ENCODE peak calls at places on chromosomes 1 and 21, in six cellular contexts. A is GM12864, I is IMR-90, H is cardiac fibroblast, S is epithelial cell of proximal tubule, N is fibroblast of pulmonary artery. K is an unnamed sample.

GRCh38 chr1:6385673-6386191 is 7.8 kb downstream of the ACOT7 start:
- DNase-seq in A (no peak), I (peak; percentile 76), H (peak; percentile 92), S (no peak), N (peak; percentile 92), K (peak; percentile 72)

GRCh38 chr1:12524266-12524665 is 93.7 kb downstream of the DHRS3 start:
- DNase-seq in A (no peak), I (no peak), H (no peak), S (no peak), N (no peak), K (no peak)

GRCh38 chr1:203636306-203636705 is 9.7 kb downstream of the ATP2B4 start:
- DNase-seq in A (no peak), I (peak; percentile 52), H (no peak), S (no peak), N (no peak), K (peak; percentile 77)

GRCh38 chr1:184462170-184462569 is 75.3 kb downstream of the C1orf21 start:
- DNase-seq in A (no peak), I (no peak), H (no peak), S (no peak), N (no peak), K (peak; percentile 8)

GRCh38 chr1:99943238-99943794 is 26.5 kb upstream of the SLC35A3 start:
- DNase-seq in A (no peak), I (peak; percentile 38), H (peak; percentile 75), S (no peak), N (peak; percentile 79), K (peak; percentile 95)

GRCh38 chr1:87450615-87451209 is 122.0 kb downstream of the LMO4 start:
- DNase-seq in A (no peak), I (no peak), H (no peak), S (no peak), N (no peak), K (no peak)

GRCh38 chr1:219184337-219184736 is 10.7 kb downstream of the LYPLAL1 start:
- DNase-seq in A (no peak), I (no peak), H (no peak), S (no peak), N (no peak), K (no peak)

GRCh38 chr1:11842154-11843041 is 5.2 kb downstream of the NPPA start:
- DNase-seq in A (no peak), I (peak; percentile 34), H (no peak), S (no peak), N (peak; percentile 89), K (peak; percentile 10)

GRCh38 chr21:44496900-44497550 is 41.7 kb downstream of the LRRC3 start:
- DNase-seq in A (no peak), I (no peak), H (no peak), S (no peak), N (no peak), K (no peak)

GRCh38 chr1:179077396-179077795 is 4.5 kb upstream of the TOR3A start:
- DNase-seq in A (no peak), I (peak; percentile 81), H (peak; percentile 64), S (no peak), N (peak; percentile 73), K (peak; percentile 53)

GRCh38 chr1:26363549-26364448 is 8.8 kb downstream of the ZNF683 start:
- DNase-seq in A (peak; percentile 38), I (peak; percentile 64), H (peak; percentile 80), S (no peak), N (peak; percentile 72), K (peak; percentile 69)

GRCh38 chr1:244322791-244323521 is 128.8 kb downstream of the ADSS2 start:
- DNase-seq in A (no peak), I (peak; percentile 98), H (peak; percentile 99), S (peak; percentile 97), N (peak; percentile 98), K (peak; percentile 96)

GRCh38 chr1:91753878-91754277 is 132.1 kb downstream of the TGFBR3 start:
- DNase-seq in A (no peak), I (no peak), H (no peak), S (no peak), N (no peak), K (no peak)

GRCh38 chr1:185291647-185292046 is 25.4 kb downstream of the IVNS1ABP start:
- DNase-seq in A (no peak), I (no peak), H (no peak), S (no peak), N (no peak), K (no peak)

GRCh38 chr1:89607156-89607555 is 25.8 kb upstream of the LRRC8C start:
- DNase-seq in A (no peak), I (no peak), H (no peak), S (no peak), N (no peak), K (no peak)

GRCh38 chr1:153679337-153680119 is 1.0 kb downstream of the NPR1 start:
- DNase-seq in A (no peak), I (no peak), H (peak; percentile 12), S (no peak), N (peak; percentile 22), K (no peak)
- TF ChIP-seq CTCF in A (peak; percentile 31), I (no peak), H (peak; percentile 19), S (peak; percentile 11), N (peak; percentile 3), K (peak; percentile 10)

DNA sequence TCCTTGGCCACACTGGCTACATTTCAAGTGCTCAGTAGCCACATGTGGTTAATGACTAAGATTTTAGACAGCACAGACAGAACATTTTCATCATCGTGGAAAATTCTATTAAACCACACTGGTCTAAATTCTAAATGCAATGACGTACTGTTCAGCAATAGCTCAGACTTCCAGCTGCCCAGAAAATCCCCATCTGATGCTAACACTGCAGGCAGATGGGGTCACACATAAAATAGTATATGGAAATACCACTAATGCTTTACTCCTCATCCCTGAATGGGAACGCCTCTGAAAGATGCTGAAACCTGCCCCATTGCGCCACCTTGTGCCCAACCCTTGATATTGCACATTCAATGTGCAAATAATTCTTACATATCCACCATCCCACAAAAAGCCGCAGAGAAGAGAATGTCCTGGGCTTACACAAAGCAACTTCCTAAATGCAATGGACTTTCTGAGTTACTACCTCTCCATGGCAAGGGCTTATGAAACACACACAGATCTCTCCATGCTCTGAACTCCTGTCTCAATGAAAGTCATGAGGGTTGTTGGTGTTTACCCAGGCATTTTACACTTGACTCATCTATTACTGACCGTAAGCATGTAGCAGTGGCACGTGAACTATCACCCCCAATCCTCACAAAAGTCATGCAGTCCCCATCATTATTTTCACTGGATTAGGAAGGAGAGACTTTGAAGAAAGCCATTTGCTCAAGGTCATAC is 20.3 kb upstream of the SLC5A9 start:
- DNase-seq in A (no peak), I (peak; percentile 81), H (peak; percentile 97), S (peak; percentile 83), N (peak; percentile 87), K (peak; percentile 74)
- H3K4me3 ChIP-seq in A (no peak overlapping the region), I (no peak overlapping the region), H (no peak overlapping the region), S (no peak overlapping the region), N (no peak overlapping the region), K (no peak overlapping the region)

GRCh38 chr1:121516279-121516967 is 331.6 kb downstream of the SRGAP2C start:
- DNase-seq in A (peak; percentile 7), I (no peak), H (no peak), S (no peak), N (no peak), K (no peak)
- TF ChIP-seq CTCF in A (no peak), I (no peak), H (no peak), S (no peak), N (no peak), K (no peak)

GRCh38 chr1:35032384-35032739 is 617 bp upstream of the ZMYM6 start:
- DNase-seq in A (no peak), I (no peak), H (no peak), S (no peak), N (no peak), K (no peak)
- H3K4me3 ChIP-seq in A (peak overlapping the region; percentile 72), I (peak overlapping the region; percentile 58), H (no peak overlapping the region), S (peak overlapping the region; percentile 70), N (peak overlapping the region; percentile 92), K (peak overlapping the region; percentile 93)

DNA sequence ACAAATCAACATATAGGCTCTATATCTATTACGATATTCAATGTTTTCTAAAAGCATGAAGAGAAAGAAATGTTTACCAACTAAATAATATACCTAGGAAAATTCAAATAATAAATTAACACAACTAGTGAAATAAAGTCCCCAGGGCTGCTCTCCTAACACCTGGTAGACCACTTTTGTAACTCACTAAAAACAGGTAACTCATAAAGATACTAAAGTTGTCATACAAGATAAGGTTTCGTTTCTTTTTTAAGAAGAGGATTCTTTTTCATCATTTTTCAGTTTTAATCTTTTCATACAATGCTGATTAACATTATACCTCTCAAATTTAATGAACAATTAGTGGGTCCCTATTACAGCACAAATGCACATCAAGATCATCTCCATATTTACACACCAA is 99.0 kb downstream of the ZZZ3 start:
- DNase-seq in A (no peak), I (no peak), H (no peak), S (no peak), N (no peak), K (no peak)
- TF ChIP-seq CTCF in A (no peak), I (no peak), H (no peak), S (no peak), N (no peak), K (no peak)

GRCh38 chr1:201259476-201260235 is 23.6 kb upstream of the PKP1 start:
- DNase-seq in A (no peak), I (peak; percentile 43), H (peak; percentile 23), S (no peak), N (no peak), K (no peak)
- H3K4me3 ChIP-seq in A (no peak overlapping the region), I (no peak overlapping the region), H (no peak overlapping the region), S (peak overlapping the region; percentile 47), N (no peak overlapping the region), K (no peak overlapping the region)

GRCh38 chr1:4173731-4174130 is 273.7 kb upstream of the C1orf174 start:
- DNase-seq in A (no peak), I (no peak), H (no peak), S (no peak), N (no peak), K (no peak)

GRCh38 chr1:4170953-4171352 is 270.9 kb upstream of the C1orf174 start:
- DNase-seq in A (no peak), I (no peak), H (no peak), S (no peak), N (no peak), K (no peak)

GRCh38 chr1:4174291-4175200 is 274.5 kb upstream of the C1orf174 start:
- DNase-seq in A (no peak), I (no peak), H (no peak), S (no peak), N (no peak), K (no peak)

GRCh38 chr1:4171480-4172450 is 271.7 kb upstream of the C1orf174 start:
- DNase-seq in A (no peak), I (no peak), H (no peak), S (no peak), N (no peak), K (no peak)

DNA sequence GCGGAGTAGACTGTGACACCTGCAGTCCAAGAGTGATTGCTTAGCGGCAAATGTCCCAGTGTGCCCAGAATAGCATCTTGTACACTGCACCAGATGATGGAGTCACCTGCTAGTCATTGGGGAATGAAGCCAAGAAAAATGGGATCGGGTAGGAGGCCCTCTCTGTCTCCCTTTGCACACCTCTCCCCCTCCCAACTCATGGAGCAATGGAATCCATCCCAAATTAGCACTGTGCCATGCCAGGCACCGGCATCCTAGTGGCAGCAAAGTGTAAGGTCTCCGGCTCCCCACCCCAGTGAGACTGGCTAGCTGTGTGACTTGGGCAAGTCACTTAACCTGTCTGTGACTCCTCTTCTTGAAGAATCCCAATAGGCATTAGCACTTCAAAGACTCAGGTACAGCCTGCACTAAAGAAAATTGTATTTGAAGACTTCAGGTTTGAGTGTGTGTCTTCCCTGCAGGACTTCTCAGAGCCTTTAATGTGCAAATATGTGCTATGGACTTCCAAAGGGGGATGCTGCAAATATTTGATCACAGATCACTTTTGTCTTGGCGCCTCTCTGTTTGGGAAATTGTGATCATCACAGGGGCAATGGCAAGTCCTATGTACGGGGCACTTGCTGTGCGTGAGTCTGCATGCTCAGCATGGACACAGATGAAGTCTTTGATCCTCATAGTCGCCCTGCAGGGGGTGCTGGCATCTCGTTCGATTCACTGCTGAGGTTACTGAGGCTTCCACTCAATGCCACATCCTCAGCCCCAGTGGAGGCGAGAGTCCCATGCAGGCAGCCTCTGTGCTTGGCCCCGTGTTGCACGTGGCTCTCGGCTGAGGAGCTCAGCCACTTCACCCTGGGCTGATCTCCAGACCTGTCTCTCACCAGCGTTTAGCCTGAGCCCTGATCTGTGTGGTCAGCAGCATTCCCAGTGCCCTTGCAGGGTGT is 272.9 kb upstream of the C1orf174 start:
- DNase-seq in A (peak; percentile 8), I (no peak), H (no peak), S (no peak), N (no peak), K (no peak)
- TF ChIP-seq CTCF in A (peak; percentile 54), I (no peak), H (no peak), S (peak; percentile 10), N (no peak), K (no peak)

K was measured in fibroblast of the aortic adventitia.